ENCODE peak calls at places on chromosomes 16 and 17, in six cellular contexts. K, X, J, I, G and V are unnamed samples.

GRCh38 chr16:2033057-2033911 is 6.6 kb downstream of the NHERF2 start:
- DNase-seq in J (peak), I (no peak), K (no peak), G (peak), X (peak), V (peak)

GRCh38 chr17:47240806-47241205 is 12.8 kb upstream of the ITGB3 start:
- DNase-seq in J (no peak), X (no peak), I (no peak), K (no peak), G (no peak), V (no peak)

GRCh38 chr16:65178151-65178550 is 56.3 kb upstream of the CDH11 start:
- DNase-seq in G (peak), X (peak), J (no peak), I (no peak), K (no peak), V (peak)

GRCh38 chr16:83068686-83069085 is 441.9 kb downstream of the CDH13 start:
- DNase-seq in X (peak), G (peak), K (no peak), I (no peak), J (no peak), V (peak)

GRCh38 chr17:42163113-42163512 is 8.3 kb upstream of the RAB5C start:
- DNase-seq in G (no peak), X (no peak), K (no peak), J (no peak), I (peak), V (no peak)

GRCh38 chr16:88350922-88351321 is 31.8 kb upstream of the ZNF469 start:
- DNase-seq in J (no peak), G (no peak), X (no peak), K (no peak), I (no peak), V (no peak)

GRCh38 chr17:17462048-17462824 is 14.6 kb upstream of the MED9 start:
- DNase-seq in J (no peak), K (no peak), X (no peak), I (peak), G (no peak), V (no peak)

GRCh38 chr16:4330277-4330882 is 14.5 kb downstream of the GLIS2 start:
- DNase-seq in G (peak), J (peak), X (peak), I (peak), K (peak), V (peak)

GRCh38 chr17:33024688-33025486 is 33.2 kb downstream of the SPACA3 start:
- DNase-seq in J (no peak), X (no peak), K (no peak), I (no peak), G (no peak), V (no peak)

GRCh38 chr16:80741716-80742115 is 62.7 kb downstream of the CDYL2 start:
- DNase-seq in I (no peak), J (no peak), K (no peak), G (peak), X (no peak), V (no peak)

GRCh38 chr16:1993731-1994131 is 4.0 kb downstream of the SYNGR3 start:
- DNase-seq in I (no peak), X (no peak), G (peak), J (no peak), K (peak), V (peak)

GRCh38 chr16:26983426-26983825 is 83.3 kb upstream of the C16orf82 start:
- DNase-seq in J (no peak), K (no peak), I (no peak), G (peak), X (peak), V (peak)

GRCh38 chr17:79840204-79840988 is 1.2 kb upstream of the CBX4 start:
- DNase-seq in K (no peak), I (peak), X (peak), G (peak), J (peak), V (peak)

GRCh38 chr16:49347476-49347875 is 26.1 kb upstream of the C16orf78 start:
- DNase-seq in X (no peak), J (no peak), K (no peak), I (no peak), G (no peak), V (no peak)

GRCh38 chr17:45631941-45632340 is 141.4 kb upstream of the PLEKHM1 start:
- DNase-seq in J (no peak), I (no peak), G (no peak), X (no peak), K (no peak), V (no peak)

GRCh38 chr17:31099051-31099450 is 4.3 kb downstream of the NF1 start:
- DNase-seq in I (no peak), K (no peak), G (peak), X (peak), J (no peak), V (no peak)

GRCh38 chr16:53829186-53829747 is 125.3 kb downstream of the FTO start:
- DNase-seq in X (peak), K (no peak), G (peak), J (no peak), I (no peak), V (peak)

GRCh38 chr17:4771519-4772234 is at the start of gene TM4SF5:
- DNase-seq in J (peak), G (no peak), I (peak), K (no peak), X (no peak), V (no peak)

GRCh38 chr17:74119960-74120359 is 83.5 kb upstream of the RPL38 start:
- DNase-seq in I (no peak), G (no peak), K (no peak), X (no peak), J (no peak), V (no peak)
- TF ChIP-seq CTCF in I (no peak), G (no peak), K (no peak), X (no peak), J (no peak), V (no peak)

GRCh38 chr16:23131436-23131835 is 17.8 kb downstream of the USP31 start:
- DNase-seq in J (no peak), X (no peak), K (no peak), I (no peak), G (no peak), V (no peak)

GRCh38 chr16:23134274-23134673 is 15.0 kb downstream of the USP31 start:
- DNase-seq in X (no peak), I (no peak), K (no peak), G (no peak), J (no peak), V (no peak)

GRCh38 chr16:23131841-23132576 is 17.2 kb downstream of the USP31 start:
- DNase-seq in X (peak), J (no peak), G (no peak), I (no peak), K (no peak), V (no peak)

GRCh38 chr16:23131036-23131435 is 18.2 kb downstream of the USP31 start:
- DNase-seq in J (no peak), I (no peak), K (no peak), X (no peak), G (no peak), V (no peak)

DNA sequence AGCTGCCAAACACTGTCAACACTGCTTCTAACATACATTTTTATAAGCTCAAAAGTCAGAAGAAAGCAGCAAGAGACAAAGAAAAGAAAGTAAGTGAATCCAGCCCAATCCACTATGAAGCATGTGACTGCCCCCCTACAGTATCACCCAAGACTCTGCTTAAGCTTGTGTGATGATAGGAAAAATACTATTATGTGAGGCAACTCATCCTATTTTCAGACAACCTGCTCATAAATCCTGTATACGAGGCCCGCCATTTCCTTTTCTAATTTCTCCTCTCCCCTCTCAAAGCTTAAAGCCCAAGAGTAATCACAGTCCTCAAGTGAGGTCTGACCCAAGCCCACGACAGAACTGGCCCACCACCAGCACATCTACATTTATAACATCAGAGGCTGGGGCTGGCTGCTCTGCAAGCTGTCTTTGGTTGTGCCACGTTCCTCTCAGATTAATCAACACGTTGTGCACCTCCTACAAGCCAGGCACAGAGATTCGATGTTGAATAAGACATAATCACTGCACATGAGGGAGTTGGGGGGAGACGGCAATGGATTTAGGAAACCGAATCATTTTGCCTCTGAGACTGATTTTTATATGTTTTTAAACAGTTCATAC is 16.2 kb downstream of the USP31 start:
- DNase-seq in G (peak), K (no peak), J (no peak), X (peak), I (no peak), V (peak)
- H3K4me3 ChIP-seq in G (peak), K (no peak), J (no peak), X (peak), I (no peak), V (peak)

DNA sequence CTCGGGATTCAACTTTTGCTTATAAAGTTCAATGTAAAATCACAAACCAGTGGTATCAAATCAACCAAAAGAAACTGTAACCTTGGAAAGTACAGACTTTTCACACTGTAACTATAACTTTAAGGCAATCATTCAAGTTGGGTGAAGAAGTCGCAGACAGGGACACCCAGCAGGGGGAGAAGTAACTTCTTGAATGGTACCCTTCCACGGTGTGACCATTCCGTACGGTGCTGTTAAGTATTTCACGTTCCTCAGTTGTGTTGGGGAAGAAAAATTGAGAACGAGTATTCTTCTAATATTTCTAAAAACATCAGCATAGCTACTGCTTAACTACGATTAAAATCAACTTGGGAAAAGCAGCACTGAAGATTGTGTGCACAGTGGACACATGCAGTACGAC is 55.8 kb downstream of the MYH10 start:
- DNase-seq in I (no peak), X (no peak), G (no peak), J (no peak), K (no peak), V (no peak)
- TF ChIP-seq CTCF in I (no peak), X (peak), G (no peak), J (no peak), K (no peak), V (peak)

GRCh38 chr17:77602062-77602746 is 356.3 kb upstream of the TNRC6C start:
- DNase-seq in K (no peak), J (peak), I (peak), G (peak), X (peak), V (peak)
- H3K4me3 ChIP-seq in K (no peak), J (no peak), I (no peak), G (no peak), X (no peak), V (no peak)

GRCh38 chr17:81720267-81721071 is 8.4 kb downstream of the SLC25A10 start:
- DNase-seq in K (no peak), G (no peak), J (no peak), I (no peak), X (no peak), V (no peak)
- TF ChIP-seq CTCF in K (no peak), G (no peak), J (no peak), I (no peak), X (no peak), V (no peak)

GRCh38 chr16:67183284-67183626 is 508 bp downstream of the MATCAP1 start:
- DNase-seq in J (no peak), I (no peak), G (no peak), K (no peak), X (no peak), V (no peak)

GRCh38 chr16:67179421-67180080 is 4.2 kb downstream of the MATCAP1 start:
- DNase-seq in J (no peak), X (no peak), G (no peak), K (no peak), I (no peak), V (peak)

GRCh38 chr16:67182288-67182687 is 1.5 kb downstream of the MATCAP1 start:
- DNase-seq in I (no peak), G (no peak), X (no peak), J (no peak), K (no peak), V (no peak)

GRCh38 chr16:67180166-67180565 is 3.6 kb downstream of the MATCAP1 start:
- DNase-seq in G (no peak), J (no peak), K (no peak), X (no peak), I (no peak), V (no peak)

DNA sequence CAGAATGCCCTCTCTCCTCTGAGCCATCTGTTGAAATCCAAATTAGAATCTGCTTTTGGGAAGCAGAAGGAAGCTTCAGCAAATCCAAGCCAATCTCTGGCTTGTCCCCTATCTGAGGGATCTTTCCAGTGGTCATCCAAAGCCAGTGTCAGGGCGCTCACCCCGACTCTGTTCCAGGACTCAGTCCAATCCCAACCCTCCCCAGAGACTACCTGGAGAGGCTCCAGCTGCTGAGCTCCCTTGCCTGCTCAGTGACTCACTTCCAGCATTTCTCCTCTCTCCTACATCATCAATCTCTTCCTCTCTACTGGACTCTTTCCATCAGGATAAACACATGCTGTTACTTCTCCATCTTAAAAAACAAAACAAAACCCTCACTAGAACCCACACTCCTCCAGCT is 2.4 kb downstream of the MATCAP1 start:
- DNase-seq in X (peak), K (no peak), J (no peak), I (no peak), G (peak), V (peak)
- H3K4me3 ChIP-seq in X (no peak), K (no peak), J (no peak), I (no peak), G (no peak), V (no peak)

DNA sequence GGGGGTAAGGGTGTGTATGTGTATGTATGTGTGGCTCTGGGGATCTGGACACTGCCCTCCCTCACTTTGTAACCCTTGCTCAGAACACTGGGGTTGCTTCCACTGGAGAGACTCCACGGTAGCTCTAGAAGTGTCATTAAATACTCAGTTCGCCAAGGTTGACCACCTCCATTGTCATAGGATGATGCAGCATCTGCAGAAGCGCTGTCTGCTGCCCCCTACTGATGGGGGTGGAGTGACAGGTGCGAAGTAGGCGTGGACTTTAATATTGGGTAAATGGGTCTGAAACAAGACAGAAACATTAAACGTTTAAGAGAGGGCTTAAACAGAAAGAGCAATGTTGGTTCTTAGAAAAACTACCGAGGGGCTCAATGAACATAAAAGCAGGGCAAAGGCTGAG is 35.5 kb upstream of the STAC2 start:
- DNase-seq in K (no peak), J (no peak), X (no peak), G (no peak), I (no peak), V (no peak)
- TF ChIP-seq CTCF in K (peak), J (no peak), X (peak), G (peak), I (no peak), V (no peak)